ENCODE peak calls at places on chromosomes 1 and 21, in eight cellular contexts. P is SK-N-SH; F is CD4-positive, CD25-positive, alpha-beta regulatory T cell; R is lower lobe of right lung; J is aorta; V is neural progenitor cell; K is psoas muscle; O is astrocyte. L is an unnamed sample. For H3K9me3, the result is how much of the 10 kb centered on the place peaks cover.

GRCh38 chr1:46580140-46580903 is 23.7 kb downstream of the MKNK1 start:
- DNase-seq in P (no peak), F (no peak), R (no peak), J (no peak), V (no peak), K (no peak), O (no peak), L (no peak)

GRCh38 chr1:225467193-225468020 is 39.6 kb upstream of the LBR start:
- DNase-seq in P (no peak), F (peak), R (peak), J (peak), V (no peak), K (peak), O (no peak), L (no peak)

GRCh38 chr21:26546698-26547097 is 26.4 kb downstream of the CYYR1 start:
- DNase-seq in P (no peak), F (no peak), R (peak), J (peak), V (no peak), K (no peak), O (no peak), L (no peak)

GRCh38 chr1:37691497-37692077 is 729 bp upstream of the CDCA8 start:
- DNase-seq in P (peak), F (no peak), R (peak), J (peak), V (peak), K (peak), O (peak), L (peak)

GRCh38 chr1:101181930-101182329 is 54.9 kb upstream of the S1PR1 start:
- DNase-seq in P (no peak), F (no peak), R (no peak), J (no peak), V (no peak), K (no peak), O (peak), L (no peak)

GRCh38 chr1:41843378-41843777 is 75.3 kb downstream of the HIVEP3 start:
- DNase-seq in P (no peak), F (no peak), R (no peak), J (no peak), V (no peak), K (no peak), O (peak), L (peak)

GRCh38 chr1:26608895-26609294 is 79.3 kb downstream of the RPS6KA1 start:
- DNase-seq in P (no peak), F (no peak), R (no peak), J (no peak), V (no peak), K (no peak), O (no peak), L (peak)

GRCh38 chr21:46114963-46115362 is 17.1 kb downstream of the COL6A2 start:
- DNase-seq in P (peak), F (no peak), R (peak), J (peak), V (no peak), K (peak), O (no peak), L (no peak)

GRCh38 chr1:206739411-206740076 is 31.0 kb upstream of the IL19 start:
- DNase-seq in P (no peak), F (peak), R (no peak), J (peak), V (no peak), K (no peak), O (no peak), L (peak)

GRCh38 chr1:35851175-35851869 is 31.7 kb upstream of the AGO1 start:
- DNase-seq in P (no peak), F (no peak), R (no peak), J (no peak), V (no peak), K (no peak), O (peak), L (peak)

GRCh38 chr1:64744492-64745180 is at the start of gene RAVER2:
- DNase-seq in P (peak), F (peak), R (peak), J (peak), V (peak), K (peak), O (peak), L (peak)

GRCh38 chr1:17877896-17878295 is 122.8 kb downstream of the ACTL8 start:
- DNase-seq in P (no peak), F (no peak), R (no peak), J (no peak), V (no peak), K (no peak), O (peak), L (peak)

GRCh38 chr1:117167402-117167801 is 43.3 kb downstream of the VTCN1 start:
- DNase-seq in P (no peak), F (no peak), R (no peak), J (no peak), V (no peak), K (no peak), O (no peak), L (no peak)

GRCh38 chr1:207998691-207999090 is 87.8 kb upstream of the CD34 start:
- DNase-seq in P (no peak), F (no peak), R (no peak), J (no peak), V (no peak), K (no peak), O (no peak), L (no peak)

GRCh38 chr1:111747282-111747734 is 8.1 kb upstream of the INKA2 start:
- DNase-seq in P (peak), F (peak), R (no peak), J (peak), V (peak), K (peak), O (peak), L (peak)

GRCh38 chr1:236516929-236517704 is 6.7 kb upstream of the LGALS8 start:
- DNase-seq in P (no peak), F (peak), R (no peak), J (no peak), V (no peak), K (no peak), O (peak), L (peak)

GRCh38 chr1:94092210-94092613 is 28.7 kb downstream of the ABCA4 start:
- DNase-seq in P (peak), F (no peak), R (no peak), J (no peak), V (no peak), K (no peak), O (peak), L (no peak)

GRCh38 chr1:8671313-8671917 is 146.0 kb downstream of the RERE start:
- DNase-seq in P (peak), F (peak), R (no peak), J (no peak), V (peak), K (no peak), O (peak), L (peak)

GRCh38 chr1:112991721-112992120 is 35.7 kb upstream of the SLC16A1 start:
- DNase-seq in P (no peak), F (no peak), R (no peak), J (no peak), V (no peak), K (no peak), O (no peak), L (peak)

GRCh38 chr1:222654849-222655248 is 37.0 kb downstream of the MIA3 start:
- DNase-seq in P (no peak), F (peak), R (peak), J (peak), V (no peak), K (no peak), O (peak), L (no peak)

GRCh38 chr21:21664871-21665270 is 666.7 kb downstream of the NCAM2 start:
- DNase-seq in P (no peak), F (no peak), R (no peak), J (no peak), V (no peak), K (no peak), O (peak), L (no peak)

GRCh38 chr1:29647581-29647980 is 411.3 kb downstream of the PTPRU start:
- DNase-seq in P (no peak), F (no peak), R (no peak), J (no peak), V (no peak), K (no peak), O (peak), L (peak)

GRCh38 chr1:243596441-243597183 is 253.4 kb downstream of the AKT3 start:
- DNase-seq in P (no peak), F (peak), R (no peak), J (no peak), V (no peak), K (no peak), O (peak), L (peak)

GRCh38 chr21:36965720-36966065 is 776 bp downstream of the HLCS start:
- DNase-seq in P (no peak), F (no peak), R (no peak), J (no peak), V (no peak), K (no peak), O (no peak), L (no peak)

GRCh38 chr1:32864375-32865019 is 6.2 kb downstream of the FNDC5 start:
- DNase-seq in P (no peak), F (no peak), R (no peak), J (no peak), V (no peak), K (no peak), O (no peak), L (no peak)

GRCh38 chr1:30912203-30912602 is 3.6 kb upstream of the SDC3 start:
- DNase-seq in P (no peak), F (no peak), R (no peak), J (peak), V (no peak), K (no peak), O (no peak), L (no peak)

GRCh38 chr1:35533596-35533995 is 23.6 kb downstream of the KIAA0319L start:
- DNase-seq in P (no peak), F (no peak), R (no peak), J (no peak), V (no peak), K (no peak), O (no peak), L (no peak)

GRCh38 chr1:163035791-163036249 is 33.3 kb upstream of the RGS4 start:
- DNase-seq in P (peak), F (no peak), R (no peak), J (no peak), V (no peak), K (no peak), O (peak), L (peak)

GRCh38 chr1:113391643-113392271 is 1.4 kb downstream of the MAGI3 start:
- DNase-seq in P (no peak), F (peak), R (no peak), J (no peak), V (peak), K (no peak), O (no peak), L (peak)

GRCh38 chr1:56508523-56508983 is 70.8 kb downstream of the PLPP3 start:
- DNase-seq in P (no peak), F (no peak), R (peak), J (peak), V (no peak), K (peak), O (no peak), L (peak)

GRCh38 chr1:158016651-158017335 is 23.3 kb downstream of the KIRREL1 start:
- DNase-seq in P (no peak), F (no peak), R (no peak), J (no peak), V (peak), K (no peak), O (no peak), L (no peak)

GRCh38 chr1:228723287-228723686 is 12.0 kb upstream of the RHOU start:
- DNase-seq in P (no peak), F (no peak), R (no peak), J (no peak), V (no peak), K (no peak), O (no peak), L (no peak)

GRCh38 chr1:907611-908451 is 15.9 kb upstream of the SAMD11 start:
- DNase-seq in P (peak), F (no peak), R (no peak), J (peak), V (peak), K (peak), O (no peak), L (no peak)

GRCh38 chr1:53575141-53575947 is 116.1 kb downstream of the DMRTB1 start:
- DNase-seq in P (no peak), F (no peak), R (no peak), J (peak), V (peak), K (no peak), O (no peak), L (no peak)

GRCh38 chr1:64280001-64280400 is 76.6 kb downstream of the UBE2U start:
- DNase-seq in P (no peak), F (no peak), R (no peak), J (no peak), V (no peak), K (no peak), O (no peak), L (no peak)

GRCh38 chr1:93021539-93022134 is 57.4 kb upstream of the MTF2 start:
- DNase-seq in P (peak), F (peak), R (no peak), J (no peak), V (peak), K (no peak), O (peak), L (peak)

GRCh38 chr21:45087022-45087823 is 12.8 kb downstream of the ADARB1 start:
- DNase-seq in P (no peak), F (peak), R (no peak), J (no peak), V (no peak), K (no peak), O (no peak), L (no peak)

GRCh38 chr1:27868932-27869718 is 3.2 kb upstream of the THEMIS2 start:
- DNase-seq in P (no peak), F (peak), R (no peak), J (no peak), V (no peak), K (no peak), O (no peak), L (no peak)

GRCh38 chr21:44419679-44420078 is 35.6 kb upstream of the LRRC3 start:
- DNase-seq in P (no peak), F (no peak), R (no peak), J (no peak), V (no peak), K (no peak), O (no peak), L (no peak)

GRCh38 chr1:21239181-21239580 is 51.1 kb downstream of the ECE1 start:
- DNase-seq in P (no peak), F (no peak), R (no peak), J (no peak), V (no peak), K (no peak), O (peak), L (peak)

GRCh38 chr1:79239840-79240239 is 233.3 kb upstream of the ADGRL4 start:
- DNase-seq in P (no peak), F (no peak), R (no peak), J (no peak), V (no peak), K (no peak), O (no peak), L (no peak)
- H3K9me3 ChIP-seq in P (under half), F (under half), R (under half), J (under half), V (under half), K (under half), O (under half), L (under half)

DNA sequence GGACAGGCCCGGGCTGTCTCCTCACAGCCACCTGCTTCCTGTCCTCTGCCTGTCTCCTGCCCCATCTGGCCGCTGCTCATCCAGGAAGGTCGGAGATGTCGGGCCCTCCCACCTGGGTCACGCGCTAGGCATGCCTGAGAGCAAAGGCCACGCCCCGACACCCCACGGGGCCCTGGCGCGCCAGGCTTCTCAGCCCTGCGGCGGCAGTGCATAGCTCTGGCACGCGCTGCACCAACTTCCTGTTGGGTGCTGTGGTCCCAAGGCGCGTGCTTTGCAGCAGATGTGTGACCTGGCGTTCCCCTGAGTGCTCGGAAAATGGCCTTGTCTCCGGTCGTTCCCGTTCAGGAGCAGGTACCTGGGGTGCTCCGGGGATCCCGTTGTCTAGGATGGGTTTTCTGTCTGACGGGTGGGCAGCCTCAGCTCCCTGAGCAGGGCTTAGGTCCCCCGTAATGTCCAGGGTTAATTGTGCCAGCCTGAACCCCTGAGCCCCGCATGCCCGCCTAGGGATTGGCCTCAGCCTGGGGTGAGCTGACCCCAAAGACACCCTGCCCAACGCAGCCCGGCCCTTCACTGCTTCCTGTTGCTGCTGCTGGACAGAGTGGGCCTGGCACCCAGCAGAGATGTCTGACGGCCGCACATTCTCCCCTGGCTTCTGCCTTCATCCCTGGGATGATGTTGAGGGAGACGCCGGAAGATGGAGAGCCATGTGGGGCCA is 19.4 kb upstream of the KCNAB2 start:
- DNase-seq in P (no peak), F (peak), R (peak), J (peak), V (peak), K (peak), O (no peak), L (peak)
- H3K4me3 ChIP-seq in P (no peak), F (peak), R (peak), J (no peak), V (no peak), K (peak), O (no peak), L (no peak)

DNA sequence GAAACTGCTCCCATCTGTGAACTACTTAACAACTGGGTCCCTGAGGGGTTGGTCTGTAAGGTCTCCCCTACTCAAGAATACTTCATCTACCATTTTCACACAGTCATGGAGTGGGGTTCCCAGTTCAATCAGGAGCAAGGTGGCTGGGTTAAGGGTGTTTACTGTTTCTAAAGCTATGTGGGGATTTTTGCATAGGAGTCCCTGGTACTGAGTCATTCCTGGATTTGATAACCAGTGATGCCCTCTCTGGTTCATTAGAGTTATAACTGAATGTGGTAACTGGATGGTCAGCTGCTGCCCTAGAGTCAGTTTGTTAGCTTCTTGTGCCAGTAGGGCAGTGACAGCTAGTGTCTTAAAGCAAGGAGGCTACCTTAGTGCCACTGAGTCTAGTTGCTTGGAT is 29.4 kb upstream of the KCNJ15 start:
- DNase-seq in P (no peak), F (no peak), R (no peak), J (no peak), V (no peak), K (no peak), O (no peak), L (no peak)
- H3K9me3 ChIP-seq in P (under half), F (half or more), R (half or more), J (under half), V (under half), K (under half), O (under half), L (half or more)

GRCh38 chr1:20069932-20070331 is at the start of gene PLA2G5:
- DNase-seq in P (no peak), F (no peak), R (no peak), J (peak), V (peak), K (peak), O (peak), L (peak)
- H3K4me3 ChIP-seq in P (no peak), F (no peak), R (peak), J (peak), V (no peak), K (peak), O (no peak), L (peak)

DNA sequence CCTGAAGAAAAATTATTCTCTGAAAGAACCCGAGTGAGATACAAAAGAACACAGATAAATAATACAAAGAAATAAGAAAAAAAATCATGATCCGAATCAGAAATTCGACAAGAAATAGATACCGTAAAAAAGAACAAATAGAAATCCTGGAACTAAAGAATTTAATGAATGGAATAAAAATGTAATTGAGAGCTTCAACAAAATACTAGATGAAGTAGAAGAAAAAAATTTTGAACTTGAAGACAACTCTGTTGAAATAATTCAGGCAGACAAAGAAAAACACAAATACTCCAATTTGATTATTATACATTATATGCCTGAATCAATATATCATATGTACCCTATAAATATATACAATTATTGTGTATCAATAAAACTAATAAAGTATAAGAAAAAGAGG is 4.8 kb upstream of the OR6F1 start:
- DNase-seq in P (no peak), F (no peak), R (no peak), J (no peak), V (no peak), K (no peak), O (no peak), L (no peak)
- H3K9me3 ChIP-seq in P (under half), F (under half), R (under half), J (under half), V (under half), K (under half), O (under half), L (under half)

GRCh38 chr1:109112652-109113285 is 1.1 kb upstream of the ELAPOR1 start:
- DNase-seq in P (peak), F (peak), R (peak), J (peak), V (peak), K (peak), O (peak), L (peak)

GRCh38 chr1:109113787-109114568 is at the start of gene ELAPOR1:
- DNase-seq in P (peak), F (peak), R (peak), J (peak), V (peak), K (peak), O (no peak), L (peak)

GRCh38 chr1:109111386-109112055 is 2.4 kb upstream of the ELAPOR1 start:
- DNase-seq in P (no peak), F (no peak), R (no peak), J (no peak), V (no peak), K (no peak), O (no peak), L (no peak)

GRCh38 chr1:109109906-109110305 is 4.0 kb upstream of the ELAPOR1 start:
- DNase-seq in P (no peak), F (no peak), R (no peak), J (no peak), V (no peak), K (no peak), O (no peak), L (no peak)

DNA sequence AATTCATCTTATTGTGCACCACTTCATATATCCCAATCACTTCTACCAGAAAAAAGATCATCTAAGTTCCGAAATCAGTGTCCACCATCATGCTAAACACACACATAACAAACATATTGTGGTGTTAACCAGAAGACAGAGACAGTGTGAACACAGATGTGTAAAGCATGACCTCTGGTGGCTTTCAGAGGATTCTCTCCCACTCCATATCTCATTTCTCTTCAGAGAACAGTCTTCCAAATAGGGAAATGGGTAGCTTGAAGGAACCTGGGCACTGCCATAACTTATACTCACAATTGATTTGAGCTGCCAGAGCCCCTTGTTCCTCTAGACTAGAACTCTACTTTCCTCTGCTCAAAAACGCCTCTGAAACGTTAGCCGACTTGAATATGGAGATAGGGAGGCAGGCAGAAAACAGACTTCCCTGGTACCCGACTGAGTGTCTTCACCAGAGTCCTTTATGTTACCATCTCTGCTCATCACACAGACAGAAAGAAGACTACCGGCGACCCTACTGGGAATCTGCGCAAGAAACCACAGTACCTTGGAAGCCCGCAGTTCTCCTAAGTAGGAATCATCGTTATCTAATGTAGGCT is 1.8 kb upstream of the ELAPOR1 start:
- DNase-seq in P (peak), F (no peak), R (no peak), J (no peak), V (no peak), K (no peak), O (no peak), L (no peak)
- H3K4me3 ChIP-seq in P (peak), F (no peak), R (peak), J (no peak), V (peak), K (peak), O (peak), L (peak)

GRCh38 chr1:184476187-184476586 is 89.4 kb downstream of the C1orf21 start:
- DNase-seq in P (no peak), F (no peak), R (no peak), J (no peak), V (no peak), K (no peak), O (no peak), L (no peak)
- H3K9me3 ChIP-seq in P (under half), F (under half), R (under half), J (under half), V (under half), K (under half), O (under half), L (half or more)